ENCODE peak calls at places on chromosomes 5 and 9, in five cellular contexts. K is uterus, F is mucosa of descending colon, P is AG04449, J is nephron progenitor cell. Q is an unnamed sample.

GRCh38 chr5:154779105-154779504 is 23.9 kb downstream of the LARP1 start:
- DNase-seq in K (no peak), F (no peak), P (peak), J (no peak), Q (no peak)

GRCh38 chr5:119191944-119192343 is 121.1 kb downstream of the DMXL1 start:
- DNase-seq in K (no peak), F (no peak), P (no peak), J (no peak), Q (no peak)

GRCh38 chr5:143527808-143528207 is 124.3 kb upstream of the NR3C1 start:
- DNase-seq in K (no peak), F (no peak), P (no peak), J (no peak), Q (no peak)

GRCh38 chr5:77168187-77168883 is 42.1 kb upstream of the PDE8B start:
- DNase-seq in K (peak), F (peak), P (peak), J (no peak), Q (no peak)

GRCh38 chr5:133688386-133688785 is 76.0 kb upstream of the FSTL4 start:
- DNase-seq in K (no peak), F (no peak), P (no peak), J (no peak), Q (no peak)

GRCh38 chr5:172029876-172030275 is 23.4 kb upstream of the FBXW11 start:
- DNase-seq in K (no peak), F (no peak), P (no peak), J (no peak), Q (no peak)

GRCh38 chr5:154278908-154279307 is 88.4 kb downstream of the GALNT10 start:
- DNase-seq in K (no peak), F (no peak), P (no peak), J (no peak), Q (no peak)

GRCh38 chr9:108168451-108168850 is 678.9 kb upstream of the KLF4 start:
- DNase-seq in K (no peak), F (no peak), P (no peak), J (no peak), Q (no peak)

GRCh38 chr9:2567922-2568321 is 53.7 kb upstream of the VLDLR start:
- DNase-seq in K (no peak), F (no peak), P (no peak), J (no peak), Q (no peak)

GRCh38 chr5:143350790-143351603 is 52.5 kb downstream of the NR3C1 start:
- DNase-seq in K (no peak), F (no peak), P (peak), J (no peak), Q (no peak)

GRCh38 chr9:134443169-134444039 is 117.1 kb downstream of the RXRA start:
- DNase-seq in K (peak), F (peak), P (peak), J (peak), Q (peak)

GRCh38 chr5:164119806-164120440 is 614.5 kb downstream of the MAT2B start:
- DNase-seq in K (no peak), F (no peak), P (peak), J (peak), Q (no peak)

GRCh38 chr5:154159343-154159742 is 31.2 kb upstream of the GALNT10 start:
- DNase-seq in K (no peak), F (no peak), P (no peak), J (no peak), Q (no peak)

GRCh38 chr5:164013077-164013670 is 507.8 kb downstream of the MAT2B start:
- DNase-seq in K (peak), F (no peak), P (no peak), J (peak), Q (no peak)

GRCh38 chr5:151448038-151448985 is 909 bp downstream of the SLC36A1 start:
- DNase-seq in K (peak), F (no peak), P (no peak), J (peak), Q (no peak)

GRCh38 chr5:126267435-126267834 is 155.8 kb upstream of the GRAMD2B start:
- DNase-seq in K (no peak), F (no peak), P (no peak), J (no peak), Q (no peak)

GRCh38 chr9:89606049-89606481 is 1.3 kb downstream of the GADD45G start:
- DNase-seq in K (peak), F (peak), P (no peak), J (peak), Q (no peak)

GRCh38 chr9:89603629-89604462 is 966 bp upstream of the GADD45G start:
- DNase-seq in K (peak), F (peak), P (no peak), J (peak), Q (no peak)

GRCh38 chr9:89605181-89606048 is 603 bp downstream of the GADD45G start:
- DNase-seq in K (peak), F (peak), P (no peak), J (peak), Q (no peak)

GRCh38 chr9:89602978-89603628 is 1.7 kb upstream of the GADD45G start:
- DNase-seq in K (peak), F (peak), P (peak), J (peak), Q (no peak)

GRCh38 chr9:89604463-89605180 is at the start of gene GADD45G:
- DNase-seq in K (peak), F (peak), P (no peak), J (peak), Q (no peak)
- TF ChIP-seq CTCF in K (no peak), F (no peak), P (no peak), J (no peak), Q (no peak)

DNA sequence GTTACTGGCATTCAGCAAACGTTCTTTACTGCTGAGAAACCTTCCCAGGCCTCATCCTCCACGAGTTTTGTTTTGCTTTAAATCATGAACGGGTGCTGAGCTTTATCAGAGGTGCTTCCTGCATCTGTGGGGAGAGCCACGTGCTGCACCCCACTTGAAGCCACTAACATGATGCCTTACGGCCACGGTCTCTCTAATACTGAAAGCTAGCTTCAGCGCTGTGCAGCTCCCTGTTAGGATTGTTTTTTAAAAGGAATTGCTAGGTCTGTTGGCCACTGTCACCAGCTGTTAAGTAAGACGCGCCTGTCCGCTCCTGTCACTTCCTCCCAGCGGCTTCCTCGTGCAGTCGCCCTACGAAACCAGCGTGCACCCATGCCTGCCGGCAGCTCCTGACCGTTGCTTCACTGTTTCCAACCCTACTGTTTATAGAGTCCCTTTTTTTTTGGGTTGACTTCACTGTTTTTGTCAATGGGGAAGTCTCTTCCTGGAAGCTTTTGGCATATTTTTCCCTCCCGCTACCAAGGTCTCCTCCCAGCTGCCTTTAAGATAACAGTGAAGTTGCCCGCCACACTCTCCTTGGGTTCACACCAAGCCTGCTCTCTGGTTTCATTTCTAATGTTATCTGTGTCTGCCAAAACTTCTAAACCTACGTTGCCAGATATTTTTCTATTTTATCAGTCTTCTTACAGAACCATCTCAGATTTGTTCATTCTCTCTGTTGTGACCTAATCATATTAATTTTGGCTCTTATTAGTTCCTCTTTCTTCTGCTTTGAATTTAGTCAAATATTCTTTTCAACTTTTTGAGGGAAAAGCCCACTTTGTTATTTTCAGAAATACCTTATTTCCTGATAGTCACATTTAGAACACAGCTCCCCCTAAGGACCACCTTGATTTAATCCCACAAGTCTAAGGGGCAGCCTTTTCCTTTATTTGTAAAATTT is 20.2 kb downstream of the LPCAT1 start:
- DNase-seq in K (no peak), F (peak), P (no peak), J (no peak), Q (no peak)
- TF ChIP-seq CTCF in K (no peak), F (no peak), P (no peak), J (no peak), Q (no peak)

DNA sequence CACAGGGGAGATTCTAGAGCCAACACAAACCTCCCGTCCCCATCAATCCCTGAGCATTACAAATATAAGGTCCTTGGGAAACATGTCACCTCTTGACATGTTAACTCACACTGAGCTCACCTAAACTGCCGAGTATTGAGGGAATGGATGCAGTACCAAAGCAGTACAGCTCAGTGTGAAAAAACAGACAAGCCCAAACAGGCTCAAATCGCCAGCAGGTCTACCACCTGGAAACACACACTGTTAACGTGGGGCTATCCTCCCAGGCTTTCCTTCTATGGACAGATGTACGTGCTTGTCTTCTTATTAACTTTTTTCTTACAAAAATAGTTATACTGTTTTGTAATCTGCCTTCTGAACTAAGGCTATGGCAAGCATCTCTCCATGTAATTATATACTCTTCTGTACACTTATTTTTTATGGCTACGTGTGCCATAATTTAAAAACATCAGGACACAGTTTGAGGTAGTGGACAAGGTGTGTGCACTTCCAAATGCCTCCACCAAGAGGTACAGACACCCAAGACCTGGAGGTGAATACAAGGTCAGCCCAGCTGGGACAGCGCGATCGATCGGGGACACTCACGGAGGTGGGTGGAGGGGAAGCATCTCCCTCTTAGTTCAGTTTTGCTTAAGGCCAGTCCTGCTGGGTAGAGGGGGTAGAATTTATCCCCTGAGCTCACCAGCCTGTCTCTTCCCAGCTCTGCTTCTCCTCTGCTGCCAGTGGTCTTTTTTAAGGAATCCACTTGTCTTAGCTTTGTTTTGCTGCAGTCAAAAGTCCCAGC is 76.5 kb downstream of the DAP start:
- DNase-seq in K (no peak), F (no peak), P (no peak), J (no peak), Q (no peak)
- TF ChIP-seq CTCF in K (no peak), F (no peak), P (no peak), J (no peak), Q (no peak)

DNA sequence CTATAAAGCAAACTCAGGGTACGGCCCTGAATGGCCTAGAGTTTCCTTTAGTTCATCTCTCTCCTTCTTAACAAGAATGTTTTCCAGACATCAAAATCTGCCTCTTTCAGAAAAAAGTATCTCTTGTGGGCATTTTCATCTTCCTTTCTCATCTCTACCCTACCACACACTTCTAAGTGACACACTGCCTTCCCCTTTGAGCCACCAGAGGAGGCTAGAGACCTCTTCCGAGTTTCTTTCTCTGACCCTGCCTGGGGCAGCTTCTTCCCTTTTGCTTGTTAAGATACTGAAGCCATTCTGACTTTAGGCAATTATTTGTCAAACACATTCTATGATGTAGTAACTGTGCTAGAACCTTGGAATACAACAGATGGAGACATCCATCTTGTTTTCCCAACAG is 8.7 kb upstream of the SV2C start:
- DNase-seq in K (no peak), F (no peak), P (no peak), J (peak), Q (no peak)
- TF ChIP-seq CTCF in K (no peak), F (peak), P (no peak), J (peak), Q (peak)

DNA sequence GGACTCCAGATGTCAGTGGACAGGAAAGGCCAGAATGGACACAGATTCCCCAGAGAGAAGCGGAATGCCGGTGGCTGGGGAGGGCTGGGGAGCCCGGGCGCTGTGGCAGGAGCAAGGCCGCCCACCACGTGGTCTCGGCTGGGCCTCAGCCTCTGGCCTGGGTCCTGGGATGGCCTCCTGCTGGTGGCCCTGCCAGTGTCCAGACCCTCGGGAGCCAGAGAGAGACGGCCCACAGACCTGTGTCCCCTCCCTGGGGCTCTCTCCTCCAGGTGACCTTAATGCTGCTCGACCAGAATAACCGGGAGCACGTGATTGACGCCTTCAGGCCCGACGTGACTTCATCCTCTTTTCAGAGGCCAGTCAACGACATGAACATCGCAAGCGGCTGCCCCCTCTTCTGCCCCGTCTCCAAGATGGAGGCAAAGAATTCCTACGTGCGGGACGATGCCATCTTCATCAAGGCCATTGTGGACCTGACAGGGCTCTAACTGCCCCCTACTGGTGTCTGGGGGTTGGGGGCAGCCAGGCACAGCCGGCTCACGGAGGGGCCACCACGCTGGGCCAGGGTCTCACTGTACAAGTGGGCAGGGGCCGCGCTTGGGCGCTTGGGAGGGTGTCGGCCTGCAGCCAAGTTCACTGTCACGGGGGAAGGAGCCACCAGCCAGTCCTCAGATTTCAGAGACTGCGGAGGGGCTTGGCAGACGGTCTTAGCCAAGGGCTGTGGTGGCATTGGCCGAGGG is 19.0 kb downstream of the FBXW5 start:
- DNase-seq in K (no peak), F (no peak), P (no peak), J (no peak), Q (no peak)
- TF ChIP-seq CTCF in K (no peak), F (no peak), P (no peak), J (peak), Q (no peak)

GRCh38 chr9:16028516-16028915 is 475.7 kb downstream of the CCDC171 start:
- DNase-seq in K (no peak), F (no peak), P (no peak), J (no peak), Q (no peak)
- TF ChIP-seq CTCF in K (no peak), F (no peak), P (no peak), J (no peak), Q (no peak)

GRCh38 chr5:74209566-74209965 is 431.0 kb downstream of the ENC1 start:
- DNase-seq in K (no peak), F (no peak), P (no peak), J (no peak), Q (no peak)

GRCh38 chr5:74216012-74216411 is 424.5 kb downstream of the ENC1 start:
- DNase-seq in K (no peak), F (no peak), P (no peak), J (no peak), Q (no peak)

GRCh38 chr5:74206571-74207550 is 433.7 kb downstream of the ENC1 start:
- DNase-seq in K (peak), F (peak), P (peak), J (no peak), Q (no peak)

GRCh38 chr5:74212336-74212735 is 428.2 kb downstream of the ENC1 start:
- DNase-seq in K (no peak), F (no peak), P (no peak), J (peak), Q (no peak)
- TF ChIP-seq CTCF in K (no peak), F (no peak), P (peak), J (peak), Q (peak)